ENCODE peak calls at places on chromosome 19, in ten cellular contexts. J is non-pigmented ciliary epithelial cell; L is adipocyte; X is Caco-2; W is activated naive CD4-positive, alpha-beta T cell; I is left lung; K is T-helper 9 cell; H is stimulated activated CD8-positive, alpha-beta memory T cell treated with anti-CD3 and anti-CD28 coated beads, Interleukin-4, amount 100 ng/mL, for 24 hours; A is CD4-positive, CD25-positive, alpha-beta regulatory T cell; B is ecto neural progenitor cell. F is an unnamed sample.

GRCh38 chr19:37334179-37335071 is 36.5 kb upstream of the ZNF527 start:
- DNase-seq in J (peak; percentile 46), L (peak; percentile 98), X (peak; percentile 67), W (peak; percentile 66), I (peak; percentile 95), K (peak; percentile 87), H (peak; percentile 75), A (peak; percentile 90), B (peak; percentile 88), F (peak; percentile 89)

GRCh38 chr19:6064016-6064702 is 46.1 kb downstream of the RFX2 start:
- DNase-seq in J (no peak), L (no peak), X (peak; percentile 36), W (no peak), I (no peak), K (no peak), H (no peak), A (no peak), B (peak; percentile 29), F (peak; percentile 22)

GRCh38 chr19:13212759-13213330 is 62.6 kb downstream of the IER2 start:
- DNase-seq in J (no peak), L (peak; percentile 56), X (peak; percentile 56), W (peak; percentile 52), I (peak; percentile 59), K (peak; percentile 75), H (peak; percentile 56), A (peak; percentile 77), B (no peak), F (peak; percentile 35)

GRCh38 chr19:7748756-7749155 is 1.4 kb upstream of the CD209 start:
- DNase-seq in J (no peak), L (no peak), X (peak; percentile 37), W (no peak), I (no peak), K (no peak), H (no peak), A (no peak), B (no peak), F (no peak)

GRCh38 chr19:7856679-7857663 is 17.2 kb downstream of the PRR36 start:
- DNase-seq in J (no peak), L (no peak), X (no peak), W (no peak), I (no peak), K (no peak), H (no peak), A (no peak), B (no peak), F (no peak)

GRCh38 chr19:19361075-19361594 is 40.5 kb downstream of the MAU2 start:
- DNase-seq in J (peak; percentile 44), L (peak; percentile 92), X (peak; percentile 82), W (peak; percentile 45), I (peak; percentile 66), K (peak; percentile 64), H (peak; percentile 62), A (peak; percentile 78), B (peak; percentile 86), F (peak; percentile 76)

GRCh38 chr19:42255766-42256750 is 1.1 kb upstream of the ERF start:
- DNase-seq in J (no peak), L (peak; percentile 75), X (peak; percentile 59), W (no peak), I (peak; percentile 47), K (no peak), H (no peak), A (no peak), B (peak; percentile 78), F (no peak)

GRCh38 chr19:3655402-3656072 is 28.9 kb upstream of the CACTIN start:
- DNase-seq in J (peak; percentile 84), L (no peak), X (no peak), W (no peak), I (no peak), K (no peak), H (no peak), A (no peak), B (no peak), F (no peak)

GRCh38 chr19:53431399-53432087 is at the start of gene ZNF761:
- DNase-seq in J (peak; percentile 44), L (peak; percentile 99), X (peak; percentile 99), W (peak; percentile 98), I (peak; percentile 97), K (peak; percentile 98), H (peak; percentile 96), A (peak; percentile 95), B (peak; percentile 96), F (peak; percentile 92)

GRCh38 chr19:32289566-32290210 is 55.7 kb upstream of the ZNF507 start:
- DNase-seq in J (no peak), L (no peak), X (no peak), W (no peak), I (no peak), K (no peak), H (no peak), A (no peak), B (no peak), F (no peak)

GRCh38 chr19:55643003-55643732 is at the start of gene ZNF581:
- DNase-seq in J (peak; percentile 34), L (peak; percentile 89), X (peak; percentile 89), W (peak; percentile 67), I (peak; percentile 77), K (peak; percentile 66), H (peak; percentile 69), A (peak; percentile 88), B (peak; percentile 81), F (no peak)

GRCh38 chr19:13100031-13100588 is 2.5 kb downstream of the LYL1 start:
- DNase-seq in J (no peak), L (no peak), X (no peak), W (peak; percentile 20), I (no peak), K (no peak), H (no peak), A (peak; percentile 86), B (no peak), F (no peak)

GRCh38 chr19:18832331-18833140 is 777 bp downstream of the UPF1 start:
- DNase-seq in J (no peak), L (peak; percentile 61), X (peak; percentile 68), W (no peak), I (no peak), K (no peak), H (no peak), A (peak; percentile 36), B (peak; percentile 69), F (no peak)

GRCh38 chr19:44943801-44944249 is 1.8 kb downstream of the APOC4 start:
- DNase-seq in J (no peak), L (no peak), X (no peak), W (no peak), I (peak; percentile 88), K (no peak), H (no peak), A (no peak), B (no peak), F (no peak)

GRCh38 chr19:53772943-53773342 is 51.2 kb downstream of the NLRP12 start:
- DNase-seq in J (peak; percentile 14), L (peak; percentile 76), X (peak; percentile 79), W (peak; percentile 5), I (no peak), K (peak; percentile 30), H (peak; percentile 7), A (peak; percentile 56), B (peak; percentile 69), F (peak; percentile 48)

GRCh38 chr19:1089126-1089771 is 5.9 kb downstream of the POLR2E start:
- DNase-seq in J (no peak), L (no peak), X (no peak), W (no peak), I (no peak), K (no peak), H (no peak), A (no peak), B (no peak), F (no peak)

GRCh38 chr19:44741841-44742352 is 6.6 kb upstream of the BCL3 start:
- DNase-seq in J (peak; percentile 95), L (peak; percentile 100), X (peak; percentile 82), W (no peak), I (peak; percentile 98), K (no peak), H (no peak), A (no peak), B (no peak), F (peak; percentile 96)

GRCh38 chr19:43450545-43450997 is 14.8 kb downstream of the LYPD3 start:
- DNase-seq in J (no peak), L (peak; percentile 74), X (no peak), W (no peak), I (no peak), K (no peak), H (no peak), A (no peak), B (no peak), F (no peak)

GRCh38 chr19:2381151-2381822 is 21.2 kb downstream of the TMPRSS9 start:
- DNase-seq in J (no peak), L (no peak), X (no peak), W (no peak), I (no peak), K (no peak), H (no peak), A (no peak), B (no peak), F (no peak)

F was measured in omental fat pad.